ENCODE peak calls at places on chromosomes 2 and 18, in ten cellular contexts. Y is foreskin keratinocyte, T is lower lobe of right lung, S is lung, B is left ventricle myocardium inferior, A is GM12865, Q is transverse colon, J is gastrocnemius medialis, D is choroid plexus epithelial cell, E is BJ. P is an unnamed sample.
A peak's percentile ranks its signal among the peaks of the same experiment; 100 is the strongest.

GRCh38 chr2:3034856-3035255 is 342.8 kb downstream of the EIPR1 start:
- DNase-seq in Y (no peak), T (no peak), S (no peak), B (no peak), A (no peak), Q (no peak), J (no peak), D (no peak), E (no peak), P (no peak)

GRCh38 chr2:215870986-215871385 is 142.4 kb downstream of the MREG start:
- DNase-seq in Y (no peak), T (no peak), S (no peak), B (no peak), A (peak; percentile 16), Q (no peak), J (no peak), D (no peak), E (no peak), P (no peak)

GRCh38 chr2:190318931-190319556 is 582 bp downstream of the HIBCH start:
- DNase-seq in Y (no peak), T (no peak), S (no peak), B (no peak), A (peak; percentile 50), Q (peak; percentile 25), J (no peak), D (peak; percentile 17), E (no peak), P (peak; percentile 26)

GRCh38 chr2:164717000-164717597 is 95.8 kb upstream of the GRB14 start:
- DNase-seq in Y (no peak), T (no peak), S (no peak), B (no peak), A (no peak), Q (no peak), J (no peak), D (peak; percentile 65), E (no peak), P (peak; percentile 70)

GRCh38 chr2:95041824-95042442 is 16.4 kb downstream of the MAL start:
- DNase-seq in Y (no peak), T (no peak), S (no peak), B (no peak), A (peak; percentile 56), Q (no peak), J (no peak), D (no peak), E (no peak), P (no peak)

GRCh38 chr2:151262629-151263028 is 966 bp upstream of the RBM43 start:
- DNase-seq in Y (no peak), T (no peak), S (no peak), B (no peak), A (no peak), Q (no peak), J (no peak), D (no peak), E (no peak), P (no peak)

GRCh38 chr2:42786561-42787345 is 5.6 kb downstream of the HAAO start:
- DNase-seq in Y (no peak), T (no peak), S (no peak), B (no peak), A (no peak), Q (no peak), J (no peak), D (no peak), E (no peak), P (no peak)

GRCh38 chr2:132757002-132757598 is 87.1 kb upstream of the LYPD1 start:
- DNase-seq in Y (no peak), T (no peak), S (no peak), B (no peak), A (no peak), Q (no peak), J (no peak), D (no peak), E (no peak), P (peak; percentile 25)

GRCh38 chr18:58762781-58763171 is 91.5 kb downstream of the MALT1 start:
- DNase-seq in Y (no peak), T (no peak), S (peak; percentile 23), B (no peak), A (no peak), Q (no peak), J (no peak), D (no peak), E (no peak), P (no peak)

GRCh38 chr18:58769321-58769720 is 95.4 kb upstream of the ZNF532 start:
- DNase-seq in Y (no peak), T (no peak), S (no peak), B (no peak), A (no peak), Q (peak; percentile 1), J (no peak), D (no peak), E (no peak), P (no peak)

GRCh38 chr18:58766164-58766563 is 94.9 kb downstream of the MALT1 start:
- DNase-seq in Y (no peak), T (no peak), S (no peak), B (no peak), A (no peak), Q (peak; percentile 1), J (no peak), D (no peak), E (no peak), P (no peak)

GRCh38 chr18:58772161-58772560 is 92.5 kb upstream of the ZNF532 start:
- DNase-seq in Y (no peak), T (no peak), S (no peak), B (no peak), A (no peak), Q (no peak), J (no peak), D (no peak), E (no peak), P (no peak)

GRCh38 chr18:58768293-58768974 is 96.2 kb upstream of the ZNF532 start:
- DNase-seq in Y (no peak), T (peak; percentile 74), S (peak; percentile 61), B (peak; percentile 73), A (peak; percentile 80), Q (peak; percentile 83), J (peak; percentile 53), D (peak; percentile 67), E (no peak), P (peak; percentile 43)
- TF ChIP-seq CTCF in Y (peak; percentile 88), T (peak; percentile 82), S (peak; percentile 78), B (peak; percentile 88), A (peak; percentile 85), Q (peak; percentile 79), J (peak; percentile 90), D (peak; percentile 82), E (peak; percentile 92), P (peak; percentile 74)

GRCh38 chr18:41932899-41933298 is 22.1 kb upstream of the PIK3C3 start:
- DNase-seq in Y (no peak), T (no peak), S (no peak), B (no peak), A (no peak), Q (no peak), J (no peak), D (no peak), E (no peak), P (no peak)

GRCh38 chr18:41939326-41939725 is 15.7 kb upstream of the PIK3C3 start:
- DNase-seq in Y (no peak), T (no peak), S (no peak), B (no peak), A (no peak), Q (no peak), J (no peak), D (peak; percentile 31), E (no peak), P (peak; percentile 19)

GRCh38 chr18:41933778-41934177 is 21.3 kb upstream of the PIK3C3 start:
- DNase-seq in Y (no peak), T (no peak), S (no peak), B (no peak), A (no peak), Q (no peak), J (no peak), D (no peak), E (no peak), P (no peak)

GRCh38 chr18:41938445-41938844 is 16.6 kb upstream of the PIK3C3 start:
- DNase-seq in Y (peak; percentile 35), T (no peak), S (no peak), B (no peak), A (no peak), Q (no peak), J (no peak), D (peak; percentile 97), E (peak; percentile 78), P (peak; percentile 78)

DNA sequence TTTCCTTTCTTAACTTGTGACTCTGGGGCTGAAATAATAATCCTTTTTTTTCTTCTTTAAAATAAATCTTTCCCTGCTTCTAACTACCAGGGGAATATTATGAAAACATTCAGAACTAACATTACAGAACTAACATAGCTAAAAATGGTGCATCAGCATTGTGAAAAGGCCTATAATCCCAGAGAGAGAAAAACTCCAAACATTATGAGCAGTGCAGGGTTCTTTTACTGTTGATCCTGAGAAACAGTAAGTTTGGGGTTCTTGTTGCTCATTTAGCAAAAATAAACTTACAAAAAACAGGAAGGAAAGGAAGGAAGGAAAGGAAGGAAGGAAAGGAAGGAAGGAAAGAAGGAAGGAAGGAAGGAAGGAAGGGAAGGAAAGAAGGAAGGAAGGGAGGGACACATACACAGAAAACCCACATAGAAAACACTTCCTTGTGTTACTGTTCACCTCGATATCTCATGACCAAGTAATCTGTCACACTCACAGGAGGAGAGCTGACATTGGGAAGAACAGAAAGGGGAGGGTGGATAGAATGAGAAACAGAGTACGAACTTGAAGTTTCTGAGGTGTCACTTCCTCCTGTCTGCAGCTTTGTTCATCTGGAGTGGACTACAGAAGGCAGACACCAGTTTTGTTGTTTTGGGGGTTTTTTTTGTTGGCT is 18.4 kb upstream of the PIK3C3 start:
- DNase-seq in Y (no peak), T (no peak), S (no peak), B (no peak), A (peak; percentile 13), Q (no peak), J (no peak), D (peak; percentile 34), E (no peak), P (no peak)
- TF ChIP-seq CTCF in Y (no peak), T (no peak), S (no peak), B (no peak), A (no peak), Q (no peak), J (no peak), D (no peak), E (no peak), P (no peak)

GRCh38 chr18:75896865-75897264 is 469.4 kb upstream of the SMIM21 start:
- DNase-seq in Y (no peak), T (no peak), S (no peak), B (no peak), A (no peak), Q (no peak), J (no peak), D (peak; percentile 1), E (no peak), P (no peak)
- TF ChIP-seq CTCF in Y (peak; percentile 22), T (no peak), S (no peak), B (no peak), A (no peak), Q (no peak), J (no peak), D (no peak), E (no peak), P (no peak)

DNA sequence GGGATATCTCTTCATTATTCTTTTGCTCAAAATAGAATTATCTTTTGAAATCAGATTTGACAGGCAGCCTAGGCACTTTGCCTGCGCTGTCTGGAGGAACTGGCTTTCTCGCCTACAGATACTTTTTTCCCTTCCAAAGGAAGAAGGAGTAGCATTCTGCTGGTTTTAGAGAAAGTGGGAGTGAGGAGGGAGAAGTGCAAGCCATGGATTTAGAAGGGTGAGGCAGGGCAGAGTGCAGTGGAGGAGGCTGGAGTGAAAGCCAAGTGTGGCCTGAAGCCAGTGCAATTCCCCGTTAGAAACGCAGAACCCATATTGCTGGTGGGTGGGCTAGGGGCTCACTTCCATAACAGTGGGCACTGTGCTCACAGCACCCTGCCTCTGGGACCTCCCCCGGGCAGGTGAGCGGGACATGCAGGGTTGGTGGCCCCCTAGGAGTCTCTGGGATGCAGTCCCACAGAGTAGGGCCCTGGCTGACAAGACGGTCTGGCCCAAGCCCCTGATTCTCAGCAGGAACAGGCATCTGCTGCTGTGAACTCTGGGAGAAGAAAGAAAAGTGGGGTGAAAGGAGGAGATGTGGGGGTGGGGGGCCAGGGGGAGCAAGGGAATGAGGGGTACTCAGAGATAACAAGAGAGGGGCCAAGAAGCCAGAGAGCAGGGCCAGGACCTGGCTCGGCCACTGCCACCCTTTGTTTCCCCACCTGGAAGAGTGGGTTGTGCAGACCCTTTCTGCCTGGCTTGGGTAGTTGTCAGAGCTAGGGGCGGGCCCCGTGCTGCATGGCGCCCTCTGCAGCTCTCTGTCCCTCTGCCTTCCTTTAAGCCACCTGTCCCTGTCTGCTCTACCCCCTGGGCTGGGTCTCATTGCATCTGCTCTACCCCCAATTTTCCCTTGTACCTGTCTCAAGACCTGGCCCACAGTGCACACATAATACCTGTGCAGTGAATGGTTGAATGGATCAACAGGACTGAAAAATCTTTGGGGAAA is 273.5 kb upstream of the HS6ST1 start:
- DNase-seq in Y (no peak), T (no peak), S (no peak), B (no peak), A (no peak), Q (no peak), J (no peak), D (no peak), E (no peak), P (no peak)
- TF ChIP-seq CTCF in Y (no peak), T (no peak), S (no peak), B (no peak), A (no peak), Q (no peak), J (no peak), D (no peak), E (no peak), P (no peak)

P was measured in fibroblast of the aortic adventitia.